ENCODE peak calls at places on chromosomes 2 and 18, in six cellular contexts. Q, X, V, Z, J and B are unnamed samples.

GRCh38 chr2:71675296-71675695 is 221.9 kb downstream of the DYSF start:
- DNase-seq in V (no peak), J (peak; percentile 82), Q (no peak), X (no peak), Z (no peak), B (no peak)

GRCh38 chr2:187509667-187510417 is 44.4 kb downstream of the TFPI start:
- DNase-seq in X (no peak), Z (no peak), V (no peak), J (no peak), Q (no peak), B (no peak)

GRCh38 chr2:122172812-122173211 is 417.4 kb downstream of the TSN start:
- DNase-seq in V (no peak), X (no peak), J (no peak), Q (no peak), Z (no peak), B (no peak)

GRCh38 chr2:54666131-54666637 is 57.3 kb upstream of the EML6 start:
- DNase-seq in X (peak; percentile 77), Q (no peak), Z (peak; percentile 87), V (peak; percentile 19), J (no peak), B (no peak)

GRCh38 chr2:189516546-189516945 is 64.0 kb downstream of the SLC40A1 start:
- DNase-seq in J (no peak), Q (no peak), Z (no peak), X (no peak), V (no peak), B (peak; percentile 52)

GRCh38 chr18:70431203-70431624 is 142.4 kb downstream of the SOCS6 start:
- DNase-seq in V (no peak), Z (no peak), J (peak; percentile 25), X (peak; percentile 62), Q (no peak), B (no peak)

GRCh38 chr18:49161627-49162026 is 210.9 kb upstream of the SMAD7 start:
- DNase-seq in V (no peak), Q (no peak), J (no peak), X (peak; percentile 54), Z (peak; percentile 62), B (no peak)

GRCh38 chr2:232894251-232894650 is 24.2 kb downstream of the SNORC start:
- DNase-seq in Q (no peak), V (no peak), X (no peak), Z (no peak), J (no peak), B (no peak)

GRCh38 chr2:46300406-46300832 is 3.2 kb downstream of the EPAS1 start:
- DNase-seq in J (no peak), X (peak; percentile 41), Q (no peak), Z (no peak), V (no peak), B (no peak)

GRCh38 chr2:239245872-239246701 is 154.7 kb downstream of the HDAC4 start:
- DNase-seq in X (no peak), J (peak; percentile 29), Z (no peak), Q (peak; percentile 34), V (no peak), B (no peak)

GRCh38 chr2:233267516-233268245 is 16.2 kb downstream of the ATG16L1 start:
- DNase-seq in V (no peak), Q (no peak), Z (no peak), X (no peak), J (no peak), B (no peak)

GRCh38 chr2:17822452-17823117 is 6.3 kb downstream of the MSGN1 start:
- DNase-seq in X (no peak), V (no peak), J (no peak), Q (no peak), Z (no peak), B (no peak)

GRCh38 chr18:36769611-36770314 is 59.0 kb downstream of the TPGS2 start:
- DNase-seq in J (no peak), Z (no peak), Q (peak; percentile 57), X (no peak), V (no peak), B (peak; percentile 26)

GRCh38 chr18:76932026-76932819 is 109.9 kb downstream of the ZNF236 start:
- DNase-seq in Z (no peak), V (peak; percentile 8), J (no peak), Q (peak; percentile 12), X (peak; percentile 88), B (no peak)

GRCh38 chr18:13371689-13372404 is 153.3 kb downstream of the LDLRAD4 start:
- DNase-seq in J (no peak), Z (no peak), X (no peak), Q (no peak), V (no peak), B (no peak)

GRCh38 chr2:113818382-113818951 is 62.0 kb upstream of the SLC35F5 start:
- DNase-seq in Z (peak; percentile 99), V (peak; percentile 81), X (peak; percentile 98), J (peak; percentile 86), Q (peak; percentile 5), B (no peak)

GRCh38 chr2:27920148-27920885 is 29.8 kb downstream of the BABAM2 start:
- DNase-seq in Q (no peak), X (peak; percentile 94), Z (peak; percentile 72), V (peak; percentile 95), J (peak; percentile 5), B (peak; percentile 72)

GRCh38 chr2:18620867-18621266 is 31.5 kb upstream of the NT5C1B start:
- DNase-seq in Q (no peak), X (no peak), Z (no peak), J (no peak), V (no peak), B (no peak)

GRCh38 chr2:11547912-11548497 is 14.2 kb downstream of the GREB1 start:
- DNase-seq in Q (no peak), Z (no peak), X (no peak), J (no peak), V (no peak), B (no peak)

GRCh38 chr2:216829533-216829932 is 30.3 kb downstream of the TNP1 start:
- DNase-seq in Q (no peak), J (no peak), Z (peak; percentile 40), X (peak; percentile 24), V (no peak), B (no peak)

GRCh38 chr2:190352668-190353536 is 9.5 kb downstream of the INPP1 start:
- DNase-seq in Z (no peak), Q (no peak), X (no peak), V (no peak), J (no peak), B (no peak)

GRCh38 chr2:164661349-164661748 is 40.1 kb upstream of the GRB14 start:
- DNase-seq in X (peak; percentile 54), V (no peak), J (peak; percentile 9), Q (no peak), Z (peak; percentile 9), B (no peak)

GRCh38 chr2:121063471-121063870 is 221.5 kb downstream of the TFCP2L1 start:
- DNase-seq in Q (no peak), V (no peak), Z (no peak), X (no peak), J (no peak), B (no peak)

GRCh38 chr2:110866496-110866895 is 134.1 kb downstream of the ACOXL start:
- DNase-seq in X (no peak), J (no peak), Z (no peak), Q (no peak), V (no peak), B (peak; percentile 39)

GRCh38 chr2:99067871-99068270 is 73.6 kb upstream of the C2orf15 start:
- DNase-seq in J (no peak), V (peak; percentile 30), X (no peak), Z (no peak), Q (no peak), B (peak; percentile 57)

GRCh38 chr2:99066075-99066557 is 75.4 kb upstream of the C2orf15 start:
- DNase-seq in J (peak; percentile 38), V (peak; percentile 67), Z (peak; percentile 48), Q (peak; percentile 13), X (peak; percentile 61), B (peak; percentile 77)

GRCh38 chr2:99072556-99072955 is 69.0 kb upstream of the C2orf15 start:
- DNase-seq in Z (no peak), Q (no peak), X (no peak), J (no peak), V (no peak), B (no peak)

DNA sequence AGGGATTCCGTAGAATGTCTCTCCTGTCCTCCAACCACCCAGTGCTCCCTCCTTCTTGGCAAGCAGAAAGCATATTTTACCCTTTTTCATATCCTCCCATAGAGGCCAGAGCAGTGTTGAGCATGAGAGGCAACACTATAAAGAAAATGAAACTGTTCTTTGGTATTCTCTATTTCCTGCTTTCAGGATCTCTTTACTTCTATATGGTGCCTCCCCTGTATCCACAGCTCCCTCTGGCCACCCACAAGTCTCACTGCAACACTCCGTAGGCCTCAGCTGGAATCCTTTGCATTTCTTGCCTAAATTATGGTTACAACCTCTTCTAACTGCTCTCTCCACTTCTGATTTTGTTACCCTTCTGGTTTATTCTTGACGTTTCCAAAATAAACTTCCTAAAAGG is 74.9 kb upstream of the C2orf15 start:
- DNase-seq in X (peak; percentile 71), Q (peak; percentile 20), Z (peak; percentile 56), J (peak; percentile 50), V (peak; percentile 68), B (peak; percentile 77)
- TF ChIP-seq CTCF in X (peak; percentile 72), Q (no peak), Z (peak; percentile 73), J (no peak), V (peak; percentile 39), B (peak; percentile 60)

GRCh38 chr2:142682528-142682927 is 194.9 kb upstream of the KYNU start:
- DNase-seq in Z (peak; percentile 40), Q (no peak), V (peak; percentile 46), J (peak; percentile 2), X (peak; percentile 45), B (peak; percentile 67)
- TF ChIP-seq CTCF in Z (peak; percentile 13), Q (no peak), V (no peak), J (no peak), X (peak; percentile 20), B (no peak)

DNA sequence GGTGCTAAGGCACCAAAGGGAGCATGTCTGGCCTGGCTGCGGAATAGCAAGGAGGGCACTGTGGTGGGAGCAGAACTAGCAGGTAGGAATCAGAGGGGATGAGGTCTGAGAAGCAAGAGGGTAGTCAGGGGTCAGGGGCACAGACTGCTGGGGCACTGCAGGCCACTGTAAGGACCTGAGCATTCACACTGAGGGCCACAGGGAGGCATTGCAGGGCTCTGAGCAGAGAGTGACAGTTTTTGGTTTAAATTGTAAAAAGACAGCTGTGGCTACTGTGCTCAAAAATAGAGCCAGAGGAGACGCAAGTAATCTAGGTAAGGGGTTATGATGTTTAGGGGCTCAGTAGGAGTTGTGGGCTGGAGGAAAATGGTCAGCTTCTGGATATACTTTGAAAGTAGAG is 41.5 kb downstream of the ARHGAP25 start:
- DNase-seq in Q (no peak), J (no peak), X (no peak), V (no peak), Z (no peak), B (peak; percentile 69)
- TF ChIP-seq CTCF in Q (no peak), J (no peak), X (peak; percentile 15), V (no peak), Z (no peak), B (peak; percentile 36)

GRCh38 chr2:85235281-85235680 is 92.5 kb downstream of the TGOLN2 start:
- DNase-seq in J (no peak), V (no peak), Z (no peak), Q (no peak), X (no peak), B (no peak)

GRCh38 chr2:85231952-85232351 is 95.8 kb downstream of the TGOLN2 start:
- DNase-seq in X (no peak), Q (no peak), V (no peak), Z (no peak), J (no peak), B (no peak)

GRCh38 chr2:85230637-85231036 is 97.2 kb downstream of the TGOLN2 start:
- DNase-seq in Q (no peak), J (no peak), X (no peak), Z (no peak), V (no peak), B (no peak)

GRCh38 chr2:85234879-85235278 is 92.9 kb downstream of the TGOLN2 start:
- DNase-seq in Q (no peak), J (no peak), V (no peak), X (no peak), Z (no peak), B (no peak)

GRCh38 chr2:85231242-85231805 is 96.5 kb downstream of the TGOLN2 start:
- DNase-seq in Z (no peak), V (no peak), Q (no peak), J (no peak), X (no peak), B (no peak)
- TF ChIP-seq CTCF in Z (no peak), V (no peak), Q (no peak), J (no peak), X (no peak), B (no peak)